ENCODE peak calls at places on chromosomes 2 and 18, in ten cellular contexts. K is effector memory CD8-positive, alpha-beta T cell; Z is sciatic nerve; P is activated CD4-positive, CD25-positive, alpha-beta regulatory T cell treated with anti-CD3 and anti-CD28 coated beads, Interleukin-2, amount 50 U/mL, for 72 hours; W is left ventricle myocardium inferior; Y is HTR-8/SVneo; C is H54; N is stomach; X is RWPE1; F is HuH-7.5. O is an unnamed sample.

GRCh38 chr2:219001577-219002394 is 8.6 kb upstream of the CRYBA2 start:
- DNase-seq in K (no peak), Z (no peak), P (no peak), W (no peak), Y (no peak), C (no peak), N (peak), X (peak), F (peak), O (no peak)

GRCh38 chr2:217183471-217183870 is 323.6 kb upstream of the TNP1 start:
- DNase-seq in K (no peak), Z (no peak), P (no peak), W (no peak), Y (no peak), C (no peak), N (no peak), X (no peak), F (no peak), O (no peak)

GRCh38 chr18:13611616-13612110 is 114.7 kb downstream of the FAM210A start:
- DNase-seq in K (no peak), Z (no peak), P (no peak), W (peak), Y (no peak), C (no peak), N (no peak), X (no peak), F (no peak), O (peak)

GRCh38 chr2:160220545-160221009 is 20.5 kb upstream of the ITGB6 start:
- DNase-seq in K (no peak), Z (no peak), P (no peak), W (no peak), Y (no peak), C (no peak), N (no peak), X (peak), F (no peak), O (no peak)

GRCh38 chr18:61546598-61546997 is 213.4 kb downstream of the CDH20 start:
- DNase-seq in K (no peak), Z (no peak), P (no peak), W (no peak), Y (peak), C (no peak), N (no peak), X (peak), F (no peak), O (no peak)

GRCh38 chr2:40372278-40372580 is 79.7 kb downstream of the SLC8A1 start:
- DNase-seq in K (no peak), Z (no peak), P (no peak), W (no peak), Y (no peak), C (no peak), N (no peak), X (no peak), F (no peak), O (no peak)

GRCh38 chr18:3305354-3305762 is 43.4 kb downstream of the MYL12B start:
- DNase-seq in K (peak), Z (no peak), P (no peak), W (no peak), Y (no peak), C (peak), N (no peak), X (peak), F (no peak), O (no peak)

GRCh38 chr2:24122356-24123211 is 550 bp downstream of the PFN4 start:
- DNase-seq in K (no peak), Z (no peak), P (no peak), W (no peak), Y (peak), C (no peak), N (no peak), X (no peak), F (no peak), O (no peak)

GRCh38 chr2:30421551-30422436 is 25.3 kb upstream of the LCLAT1 start:
- DNase-seq in K (no peak), Z (no peak), P (peak), W (no peak), Y (no peak), C (no peak), N (no peak), X (no peak), F (peak), O (no peak)

GRCh38 chr2:232511336-232511863 is 8.8 kb upstream of the PRSS56 start:
- DNase-seq in K (no peak), Z (no peak), P (no peak), W (peak), Y (no peak), C (no peak), N (no peak), X (no peak), F (no peak), O (no peak)

GRCh38 chr18:24068945-24069693 is 54.6 kb downstream of the TTC39C start:
- DNase-seq in K (no peak), Z (no peak), P (no peak), W (no peak), Y (no peak), C (no peak), N (no peak), X (no peak), F (no peak), O (no peak)

GRCh38 chr2:60094450-60094929 is 459.0 kb downstream of the BCL11A start:
- DNase-seq in K (no peak), Z (no peak), P (no peak), W (no peak), Y (no peak), C (no peak), N (peak), X (no peak), F (no peak), O (no peak)

GRCh38 chr2:159755788-159756187 is 42.2 kb downstream of the CD302 start:
- DNase-seq in K (no peak), Z (no peak), P (no peak), W (no peak), Y (peak), C (peak), N (no peak), X (peak), F (peak), O (no peak)

GRCh38 chr2:181872178-181872577 is 19.4 kb upstream of the ITPRID2 start:
- DNase-seq in K (no peak), Z (no peak), P (no peak), W (no peak), Y (no peak), C (no peak), N (no peak), X (no peak), F (no peak), O (no peak)

GRCh38 chr2:100193334-100193733 is 50.9 kb upstream of the AFF3 start:
- DNase-seq in K (no peak), Z (no peak), P (no peak), W (no peak), Y (no peak), C (no peak), N (no peak), X (no peak), F (no peak), O (no peak)

GRCh38 chr2:171522804-171523338 is 597 bp downstream of the CYBRD1 start:
- DNase-seq in K (no peak), Z (peak), P (peak), W (peak), Y (no peak), C (peak), N (no peak), X (peak), F (no peak), O (no peak)

GRCh38 chr2:112674229-112674628 is 28.5 kb downstream of the SLC20A1 start:
- DNase-seq in K (no peak), Z (peak), P (no peak), W (peak), Y (no peak), C (no peak), N (peak), X (no peak), F (no peak), O (peak)

GRCh38 chr2:217947341-217948316 is 55.2 kb downstream of the TNS1 start:
- DNase-seq in K (no peak), Z (no peak), P (no peak), W (no peak), Y (no peak), C (no peak), N (peak), X (no peak), F (no peak), O (no peak)

GRCh38 chr2:23698733-23699391 is 228.1 kb downstream of the ATAD2B start:
- DNase-seq in K (no peak), Z (no peak), P (no peak), W (no peak), Y (no peak), C (no peak), N (no peak), X (no peak), F (no peak), O (peak)

GRCh38 chr2:111617299-111617803 is 266.6 kb downstream of the ANAPC1 start:
- DNase-seq in K (no peak), Z (no peak), P (no peak), W (no peak), Y (no peak), C (no peak), N (no peak), X (peak), F (no peak), O (no peak)

GRCh38 chr2:136238214-136238551 is 120.2 kb upstream of the CXCR4 start:
- DNase-seq in K (no peak), Z (no peak), P (no peak), W (no peak), Y (no peak), C (no peak), N (no peak), X (no peak), F (no peak), O (no peak)

GRCh38 chr18:46718501-46719341 is 38.1 kb downstream of the ST8SIA5 start:
- DNase-seq in K (no peak), Z (no peak), P (no peak), W (no peak), Y (peak), C (peak), N (no peak), X (no peak), F (no peak), O (peak)

GRCh38 chr2:44392338-44392943 is 30.7 kb downstream of the CAMKMT start:
- DNase-seq in K (peak), Z (peak), P (peak), W (no peak), Y (peak), C (no peak), N (peak), X (peak), F (no peak), O (peak)

GRCh38 chr2:130726614-130727180 is 2.2 kb upstream of the GPR148 start:
- DNase-seq in K (no peak), Z (no peak), P (no peak), W (no peak), Y (no peak), C (no peak), N (no peak), X (no peak), F (no peak), O (no peak)

GRCh38 chr18:3447035-3447894 is 2.7 kb upstream of the TGIF1 start:
- DNase-seq in K (peak), Z (no peak), P (no peak), W (peak), Y (no peak), C (no peak), N (peak), X (peak), F (no peak), O (peak)

O was measured in dermis microvascular lymphatic vessel endothelial cell.